ENCODE peak calls at places on chromosome 21, in ten cellular contexts. One of them, this sample, is unnamed.
A peak's percentile ranks its signal among the peaks of the same experiment; 100 is the strongest.

GRCh38 chr21:32777269-32777668 is 5.7 kb upstream of the PAXBP1 start:
- DNase-seq in epithelial cell of esophagus: no peak
- DNase-seq in dorsolateral prefrontal cortex: no peak
- DNase-seq in NT2/D1: no peak
- DNase-seq in right cardiac atrium: no peak
- DNase-seq in naive thymus-derived CD4-positive, alpha-beta T cell: no peak
- DNase-seq in adrenal gland: no peak
- DNase-seq in heart left ventricle: no peak
- DNase-seq in CD4-positive, alpha-beta memory T cell: no peak
- DNase-seq in ovary: no peak
- DNase-seq in this sample: no peak

GRCh38 chr21:31530918-31531705 is 128.4 kb upstream of the SOD1 start:
- DNase-seq in CD4-positive, alpha-beta memory T cell: no peak
- DNase-seq in heart left ventricle: no peak
- DNase-seq in epithelial cell of esophagus: peak; percentile 27
- DNase-seq in adrenal gland: no peak
- DNase-seq in right cardiac atrium: peak; percentile 54
- DNase-seq in ovary: no peak
- DNase-seq in NT2/D1: no peak
- DNase-seq in naive thymus-derived CD4-positive, alpha-beta T cell: no peak
- DNase-seq in dorsolateral prefrontal cortex: peak; percentile 26
- DNase-seq in this sample: no peak

GRCh38 chr21:28642891-28643290 is 349.8 kb downstream of the LTN1 start:
- DNase-seq in heart left ventricle: no peak
- DNase-seq in epithelial cell of esophagus: no peak
- DNase-seq in CD4-positive, alpha-beta memory T cell: no peak
- DNase-seq in ovary: no peak
- DNase-seq in naive thymus-derived CD4-positive, alpha-beta T cell: no peak
- DNase-seq in NT2/D1: no peak
- DNase-seq in dorsolateral prefrontal cortex: no peak
- DNase-seq in adrenal gland: no peak
- DNase-seq in right cardiac atrium: no peak
- DNase-seq in this sample: no peak

GRCh38 chr21:45970674-45971486 is 10.7 kb upstream of the COL6A1 start:
- DNase-seq in CD4-positive, alpha-beta memory T cell: peak; percentile 26
- DNase-seq in ovary: peak; percentile 86
- DNase-seq in right cardiac atrium: peak; percentile 82
- DNase-seq in NT2/D1: no peak
- DNase-seq in dorsolateral prefrontal cortex: no peak
- DNase-seq in epithelial cell of esophagus: peak; percentile 6
- DNase-seq in heart left ventricle: peak; percentile 71
- DNase-seq in naive thymus-derived CD4-positive, alpha-beta T cell: peak; percentile 56
- DNase-seq in adrenal gland: peak; percentile 51
- DNase-seq in this sample: peak; percentile 48

GRCh38 chr21:32772281-32773047 is 909 bp upstream of the PAXBP1 start:
- DNase-seq in naive thymus-derived CD4-positive, alpha-beta T cell: peak; percentile 60
- DNase-seq in right cardiac atrium: peak; percentile 34
- DNase-seq in dorsolateral prefrontal cortex: no peak
- DNase-seq in CD4-positive, alpha-beta memory T cell: peak; percentile 35
- DNase-seq in heart left ventricle: no peak
- DNase-seq in NT2/D1: no peak
- DNase-seq in epithelial cell of esophagus: peak; percentile 45
- DNase-seq in adrenal gland: peak; percentile 70
- DNase-seq in ovary: peak; percentile 39
- DNase-seq in this sample: peak; percentile 29

GRCh38 chr21:39483917-39484316 is 32.1 kb downstream of the SH3BGR start:
- DNase-seq in ovary: no peak
- DNase-seq in NT2/D1: no peak
- DNase-seq in dorsolateral prefrontal cortex: no peak
- DNase-seq in adrenal gland: no peak
- DNase-seq in CD4-positive, alpha-beta memory T cell: no peak
- DNase-seq in naive thymus-derived CD4-positive, alpha-beta T cell: no peak
- DNase-seq in epithelial cell of esophagus: no peak
- DNase-seq in right cardiac atrium: no peak
- DNase-seq in heart left ventricle: no peak
- DNase-seq in this sample: no peak

GRCh38 chr21:25487046-25487594 is 120.2 kb downstream of the MRPL39 start:
- DNase-seq in dorsolateral prefrontal cortex: no peak
- DNase-seq in adrenal gland: no peak
- DNase-seq in naive thymus-derived CD4-positive, alpha-beta T cell: no peak
- DNase-seq in right cardiac atrium: no peak
- DNase-seq in CD4-positive, alpha-beta memory T cell: no peak
- DNase-seq in epithelial cell of esophagus: no peak
- DNase-seq in ovary: no peak
- DNase-seq in NT2/D1: no peak
- DNase-seq in heart left ventricle: no peak
- DNase-seq in this sample: no peak

GRCh38 chr21:18877932-18878331 is 474.3 kb upstream of the TMPRSS15 start:
- DNase-seq in naive thymus-derived CD4-positive, alpha-beta T cell: no peak
- DNase-seq in NT2/D1: no peak
- DNase-seq in dorsolateral prefrontal cortex: no peak
- DNase-seq in epithelial cell of esophagus: no peak
- DNase-seq in CD4-positive, alpha-beta memory T cell: no peak
- DNase-seq in heart left ventricle: no peak
- DNase-seq in adrenal gland: no peak
- DNase-seq in right cardiac atrium: no peak
- DNase-seq in ovary: no peak
- DNase-seq in this sample: no peak

GRCh38 chr21:29238967-29239289 is 59.8 kb upstream of the BACH1 start:
- DNase-seq in adrenal gland: no peak
- DNase-seq in epithelial cell of esophagus: no peak
- DNase-seq in heart left ventricle: no peak
- DNase-seq in CD4-positive, alpha-beta memory T cell: no peak
- DNase-seq in naive thymus-derived CD4-positive, alpha-beta T cell: no peak
- DNase-seq in right cardiac atrium: no peak
- DNase-seq in ovary: no peak
- DNase-seq in NT2/D1: no peak
- DNase-seq in dorsolateral prefrontal cortex: no peak
- DNase-seq in this sample: no peak

GRCh38 chr21:29340228-29340627 is 41.5 kb downstream of the BACH1 start:
- DNase-seq in ovary: no peak
- DNase-seq in epithelial cell of esophagus: no peak
- DNase-seq in dorsolateral prefrontal cortex: no peak
- DNase-seq in adrenal gland: no peak
- DNase-seq in NT2/D1: no peak
- DNase-seq in right cardiac atrium: no peak
- DNase-seq in naive thymus-derived CD4-positive, alpha-beta T cell: no peak
- DNase-seq in heart left ventricle: no peak
- DNase-seq in CD4-positive, alpha-beta memory T cell: no peak
- DNase-seq in this sample: no peak

DNA sequence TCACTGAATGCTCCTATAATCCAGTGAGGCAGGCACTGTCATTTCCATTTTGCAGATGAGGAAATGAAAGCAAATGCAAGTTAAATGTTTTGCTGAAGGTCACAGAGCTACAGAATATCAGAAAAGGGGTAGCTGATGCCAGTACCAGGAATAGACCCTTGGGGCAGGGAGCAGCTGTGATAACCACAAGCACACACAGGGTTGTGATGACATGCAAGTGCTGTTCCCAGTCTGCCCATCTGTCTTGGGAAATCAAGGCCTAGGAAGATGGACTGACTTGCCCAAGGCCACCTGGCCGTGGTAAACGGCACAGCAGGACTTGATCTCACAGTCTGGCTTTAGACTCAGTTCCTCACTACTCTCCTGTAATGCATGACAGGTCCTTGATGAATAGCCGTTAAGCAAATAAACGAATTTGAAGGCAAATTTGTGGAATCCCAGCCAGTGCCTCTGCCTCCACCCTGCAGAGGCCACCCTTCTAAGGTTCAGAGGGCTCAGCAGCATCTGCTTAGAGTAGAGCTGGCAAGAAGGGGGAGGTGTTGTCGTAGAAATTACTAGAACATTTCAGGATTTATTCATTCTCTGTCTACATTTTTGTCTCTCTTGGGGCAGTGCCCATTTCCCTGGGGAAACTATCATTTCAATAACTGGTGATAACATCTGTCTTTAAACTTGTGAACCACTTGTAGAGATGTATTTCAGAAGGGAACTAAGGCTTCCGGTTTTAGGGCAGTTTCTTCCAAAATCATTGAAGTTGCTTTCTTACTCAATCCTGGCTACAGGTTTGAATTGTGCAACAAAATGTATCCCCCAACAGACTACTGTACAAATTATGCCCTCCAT is 53.2 kb upstream of the MRPS6 start:
- DNase-seq in adrenal gland: no peak
- DNase-seq in CD4-positive, alpha-beta memory T cell: no peak
- DNase-seq in naive thymus-derived CD4-positive, alpha-beta T cell: no peak
- DNase-seq in NT2/D1: no peak
- DNase-seq in heart left ventricle: no peak
- DNase-seq in epithelial cell of esophagus: peak; percentile 19
- DNase-seq in ovary: no peak
- DNase-seq in dorsolateral prefrontal cortex: no peak
- DNase-seq in right cardiac atrium: no peak
- DNase-seq in this sample: no peak
- H3K4me3 ChIP-seq in adrenal gland: no peak overlapping the region
- H3K4me3 ChIP-seq in CD4-positive, alpha-beta memory T cell: no peak overlapping the region
- H3K4me3 ChIP-seq in naive thymus-derived CD4-positive, alpha-beta T cell: no peak overlapping the region
- H3K4me3 ChIP-seq in NT2/D1: no peak overlapping the region
- H3K4me3 ChIP-seq in heart left ventricle: no peak overlapping the region
- H3K4me3 ChIP-seq in epithelial cell of esophagus: no peak overlapping the region
- H3K4me3 ChIP-seq in ovary: no peak overlapping the region
- H3K4me3 ChIP-seq in dorsolateral prefrontal cortex: no peak overlapping the region
- H3K4me3 ChIP-seq in right cardiac atrium: no peak overlapping the region
- H3K4me3 ChIP-seq in this sample: no peak overlapping the region

GRCh38 chr21:41762236-41762635 is 4.6 kb downstream of the RIPK4 start:
- DNase-seq in ovary: no peak
- DNase-seq in adrenal gland: no peak
- DNase-seq in dorsolateral prefrontal cortex: no peak
- DNase-seq in heart left ventricle: no peak
- DNase-seq in NT2/D1: peak; percentile 89
- DNase-seq in naive thymus-derived CD4-positive, alpha-beta T cell: no peak
- DNase-seq in epithelial cell of esophagus: no peak
- DNase-seq in CD4-positive, alpha-beta memory T cell: no peak
- DNase-seq in right cardiac atrium: no peak
- DNase-seq in this sample: no peak
- H3K4me3 ChIP-seq in ovary: no peak overlapping the region
- H3K4me3 ChIP-seq in adrenal gland: no peak overlapping the region
- H3K4me3 ChIP-seq in dorsolateral prefrontal cortex: no peak overlapping the region
- H3K4me3 ChIP-seq in heart left ventricle: no peak overlapping the region
- H3K4me3 ChIP-seq in NT2/D1: peak overlapping the region; percentile 32
- H3K4me3 ChIP-seq in naive thymus-derived CD4-positive, alpha-beta T cell: no peak overlapping the region
- H3K4me3 ChIP-seq in epithelial cell of esophagus: peak overlapping the region; percentile 89
- H3K4me3 ChIP-seq in CD4-positive, alpha-beta memory T cell: no peak overlapping the region
- H3K4me3 ChIP-seq in right cardiac atrium: no peak overlapping the region
- H3K4me3 ChIP-seq in this sample: no peak overlapping the region

GRCh38 chr21:33937146-33937545 is 21.5 kb upstream of the ATP5PO start:
- DNase-seq in heart left ventricle: no peak
- DNase-seq in epithelial cell of esophagus: no peak
- DNase-seq in NT2/D1: no peak
- DNase-seq in right cardiac atrium: no peak
- DNase-seq in CD4-positive, alpha-beta memory T cell: no peak
- DNase-seq in adrenal gland: no peak
- DNase-seq in ovary: no peak
- DNase-seq in dorsolateral prefrontal cortex: no peak
- DNase-seq in naive thymus-derived CD4-positive, alpha-beta T cell: no peak
- DNase-seq in this sample: no peak

GRCh38 chr21:33932731-33933130 is 17.1 kb upstream of the ATP5PO start:
- DNase-seq in CD4-positive, alpha-beta memory T cell: no peak
- DNase-seq in naive thymus-derived CD4-positive, alpha-beta T cell: no peak
- DNase-seq in right cardiac atrium: no peak
- DNase-seq in ovary: no peak
- DNase-seq in adrenal gland: no peak
- DNase-seq in dorsolateral prefrontal cortex: no peak
- DNase-seq in epithelial cell of esophagus: no peak
- DNase-seq in NT2/D1: no peak
- DNase-seq in heart left ventricle: no peak
- DNase-seq in this sample: no peak

GRCh38 chr21:33936221-33937038 is 20.8 kb upstream of the ATP5PO start:
- DNase-seq in right cardiac atrium: no peak
- DNase-seq in naive thymus-derived CD4-positive, alpha-beta T cell: no peak
- DNase-seq in CD4-positive, alpha-beta memory T cell: peak; percentile 76
- DNase-seq in heart left ventricle: no peak
- DNase-seq in NT2/D1: peak; percentile 38
- DNase-seq in adrenal gland: no peak
- DNase-seq in ovary: no peak
- DNase-seq in epithelial cell of esophagus: no peak
- DNase-seq in dorsolateral prefrontal cortex: no peak
- DNase-seq in this sample: peak; percentile 75

DNA sequence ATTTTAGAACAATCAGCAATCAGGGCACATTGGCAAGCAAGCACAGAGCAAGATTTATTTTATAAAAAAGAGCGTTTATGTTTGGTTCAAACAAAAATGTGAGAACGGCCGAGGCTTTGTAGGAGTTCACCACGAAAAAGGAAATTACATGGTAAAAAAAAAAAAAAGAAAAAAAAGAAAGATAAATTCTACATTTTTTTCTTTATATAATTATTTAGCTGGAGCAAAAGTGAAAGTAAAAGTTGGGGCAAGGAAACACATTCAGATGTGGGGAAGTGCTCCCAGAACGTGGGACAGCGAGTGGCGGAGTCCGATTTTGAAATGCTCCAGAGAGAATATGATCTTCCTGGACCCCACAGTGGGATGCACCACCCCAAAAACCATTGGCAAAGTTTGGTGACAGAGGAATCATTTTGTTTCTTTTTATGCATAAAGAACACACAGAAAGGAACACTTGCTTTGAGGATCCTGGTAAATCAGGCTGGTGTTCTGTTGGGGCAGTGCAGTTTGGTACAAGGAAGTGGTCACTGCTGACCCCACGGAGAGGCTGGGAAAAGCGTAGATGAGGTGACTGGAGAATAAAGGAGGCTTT is 16.3 kb upstream of the ATP5PO start:
- DNase-seq in epithelial cell of esophagus: no peak
- DNase-seq in NT2/D1: no peak
- DNase-seq in heart left ventricle: no peak
- DNase-seq in dorsolateral prefrontal cortex: no peak
- DNase-seq in ovary: no peak
- DNase-seq in adrenal gland: no peak
- DNase-seq in CD4-positive, alpha-beta memory T cell: no peak
- DNase-seq in naive thymus-derived CD4-positive, alpha-beta T cell: no peak
- DNase-seq in right cardiac atrium: no peak
- DNase-seq in this sample: no peak
- H3K4me3 ChIP-seq in epithelial cell of esophagus: peak overlapping the region; percentile 64
- H3K4me3 ChIP-seq in NT2/D1: peak overlapping the region; percentile 64
- H3K4me3 ChIP-seq in heart left ventricle: peak overlapping the region; percentile 31
- H3K4me3 ChIP-seq in dorsolateral prefrontal cortex: peak overlapping the region; percentile 19
- H3K4me3 ChIP-seq in ovary: peak overlapping the region; percentile 36
- H3K4me3 ChIP-seq in adrenal gland: peak overlapping the region; percentile 20
- H3K4me3 ChIP-seq in CD4-positive, alpha-beta memory T cell: peak overlapping the region; percentile 69
- H3K4me3 ChIP-seq in naive thymus-derived CD4-positive, alpha-beta T cell: peak overlapping the region; percentile 77
- H3K4me3 ChIP-seq in right cardiac atrium: peak overlapping the region; percentile 88
- H3K4me3 ChIP-seq in this sample: peak overlapping the region; percentile 85

DNA sequence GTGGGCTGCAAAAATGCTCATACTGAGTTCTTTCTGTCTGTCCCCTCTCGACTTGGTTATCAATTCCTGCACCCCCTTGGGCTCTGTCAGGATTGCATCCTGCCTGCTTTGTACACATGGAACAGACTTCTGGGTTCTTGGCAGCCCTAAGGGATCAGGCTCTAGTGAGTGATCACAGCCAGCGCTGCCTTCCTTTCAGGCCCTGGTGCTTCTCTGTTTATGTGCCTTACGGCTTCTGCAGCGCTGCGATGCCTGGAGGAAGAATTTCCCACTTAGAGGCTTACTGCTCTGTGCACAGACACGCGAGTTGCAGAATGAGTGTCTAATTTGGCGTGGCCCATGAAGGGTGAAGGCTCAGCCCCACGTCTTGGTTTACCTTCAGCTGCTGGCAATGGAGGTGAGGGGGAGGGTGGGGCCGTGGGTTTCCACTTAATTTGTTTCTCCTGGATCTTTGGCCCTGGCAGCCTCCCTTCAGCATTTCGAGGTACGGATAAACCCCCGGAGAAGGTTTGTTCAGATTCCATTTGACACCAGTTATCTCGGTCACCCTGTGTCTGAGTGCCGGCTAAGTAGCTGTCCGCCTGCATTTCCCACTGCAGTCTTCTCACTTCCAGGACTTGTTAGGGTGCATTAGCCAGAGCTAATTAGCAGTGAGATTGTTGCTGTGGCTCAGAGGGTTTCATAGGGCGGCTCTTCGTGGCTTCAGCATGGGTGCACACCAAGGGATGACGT is 227.3 kb downstream of the DYRK1A start:
- DNase-seq in adrenal gland: no peak
- DNase-seq in naive thymus-derived CD4-positive, alpha-beta T cell: no peak
- DNase-seq in heart left ventricle: no peak
- DNase-seq in right cardiac atrium: no peak
- DNase-seq in NT2/D1: no peak
- DNase-seq in ovary: no peak
- DNase-seq in epithelial cell of esophagus: no peak
- DNase-seq in dorsolateral prefrontal cortex: no peak
- DNase-seq in CD4-positive, alpha-beta memory T cell: no peak
- DNase-seq in this sample: no peak
- H3K4me3 ChIP-seq in adrenal gland: no peak overlapping the region
- H3K4me3 ChIP-seq in naive thymus-derived CD4-positive, alpha-beta T cell: no peak overlapping the region
- H3K4me3 ChIP-seq in heart left ventricle: no peak overlapping the region
- H3K4me3 ChIP-seq in right cardiac atrium: no peak overlapping the region
- H3K4me3 ChIP-seq in NT2/D1: no peak overlapping the region
- H3K4me3 ChIP-seq in ovary: no peak overlapping the region
- H3K4me3 ChIP-seq in epithelial cell of esophagus: no peak overlapping the region
- H3K4me3 ChIP-seq in dorsolateral prefrontal cortex: no peak overlapping the region
- H3K4me3 ChIP-seq in CD4-positive, alpha-beta memory T cell: no peak overlapping the region
- H3K4me3 ChIP-seq in this sample: no peak overlapping the region